ENCODE peak calls at places on chromosomes 7 and 10, in six cellular contexts. One of them, this sample, is unnamed.
A peak's percentile ranks its signal among the peaks of the same experiment; 100 is the strongest.

GRCh38 chr7:130441408-130441854 is 615 bp upstream of the CEP41 start:
- DNase-seq in psoas muscle: no peak
- DNase-seq in cardiac muscle cell: peak; percentile 10
- DNase-seq in AG04450: no peak
- DNase-seq in lower lobe of right lung: no peak
- DNase-seq in endothelial cell of umbilical vein: peak; percentile 76
- DNase-seq in this sample: no peak

GRCh38 chr10:12701696-12702095 is 299.8 kb downstream of the CCDC3 start:
- DNase-seq in endothelial cell of umbilical vein: peak; percentile 64
- DNase-seq in AG04450: no peak
- DNase-seq in psoas muscle: no peak
- DNase-seq in cardiac muscle cell: no peak
- DNase-seq in lower lobe of right lung: no peak
- DNase-seq in this sample: no peak

GRCh38 chr10:68598978-68599753 is 39.0 kb downstream of the TET1 start:
- DNase-seq in cardiac muscle cell: peak; percentile 50
- DNase-seq in AG04450: peak; percentile 32
- DNase-seq in endothelial cell of umbilical vein: no peak
- DNase-seq in lower lobe of right lung: no peak
- DNase-seq in psoas muscle: peak; percentile 65
- DNase-seq in this sample: no peak

GRCh38 chr7:99740573-99741437 is 5.8 kb upstream of the CYP3A7 start:
- DNase-seq in psoas muscle: no peak
- DNase-seq in endothelial cell of umbilical vein: no peak
- DNase-seq in lower lobe of right lung: no peak
- DNase-seq in AG04450: no peak
- DNase-seq in cardiac muscle cell: no peak
- DNase-seq in this sample: no peak

GRCh38 chr7:103689262-103689661 is 243.3 kb upstream of the SLC26A5 start:
- DNase-seq in endothelial cell of umbilical vein: no peak
- DNase-seq in lower lobe of right lung: no peak
- DNase-seq in psoas muscle: no peak
- DNase-seq in cardiac muscle cell: no peak
- DNase-seq in AG04450: no peak
- DNase-seq in this sample: no peak

GRCh38 chr10:122310311-122311050 is 39.4 kb downstream of the BTBD16 start:
- DNase-seq in lower lobe of right lung: no peak
- DNase-seq in AG04450: no peak
- DNase-seq in psoas muscle: no peak
- DNase-seq in cardiac muscle cell: no peak
- DNase-seq in endothelial cell of umbilical vein: peak; percentile 98
- DNase-seq in this sample: no peak

GRCh38 chr10:96275685-96276418 is 4.5 kb upstream of the BLNK start:
- DNase-seq in AG04450: no peak
- DNase-seq in lower lobe of right lung: peak; percentile 51
- DNase-seq in endothelial cell of umbilical vein: no peak
- DNase-seq in cardiac muscle cell: no peak
- DNase-seq in psoas muscle: no peak
- DNase-seq in this sample: no peak

GRCh38 chr10:43409385-43410109 is 561 bp upstream of the HNRNPF start:
- DNase-seq in psoas muscle: peak; percentile 62
- DNase-seq in lower lobe of right lung: peak; percentile 82
- DNase-seq in endothelial cell of umbilical vein: peak; percentile 28
- DNase-seq in cardiac muscle cell: no peak
- DNase-seq in AG04450: no peak
- DNase-seq in this sample: no peak

GRCh38 chr10:22620140-22620857 is 94.1 kb downstream of the PIP4K2A start:
- DNase-seq in lower lobe of right lung: peak; percentile 73
- DNase-seq in psoas muscle: peak; percentile 72
- DNase-seq in cardiac muscle cell: no peak
- DNase-seq in endothelial cell of umbilical vein: peak; percentile 91
- DNase-seq in AG04450: peak; percentile 80
- DNase-seq in this sample: peak; percentile 60

GRCh38 chr10:110647136-110647430 is 2.9 kb downstream of the RBM20 start:
- DNase-seq in lower lobe of right lung: no peak
- DNase-seq in AG04450: no peak
- DNase-seq in psoas muscle: no peak
- DNase-seq in cardiac muscle cell: no peak
- DNase-seq in endothelial cell of umbilical vein: no peak
- DNase-seq in this sample: no peak

DNA sequence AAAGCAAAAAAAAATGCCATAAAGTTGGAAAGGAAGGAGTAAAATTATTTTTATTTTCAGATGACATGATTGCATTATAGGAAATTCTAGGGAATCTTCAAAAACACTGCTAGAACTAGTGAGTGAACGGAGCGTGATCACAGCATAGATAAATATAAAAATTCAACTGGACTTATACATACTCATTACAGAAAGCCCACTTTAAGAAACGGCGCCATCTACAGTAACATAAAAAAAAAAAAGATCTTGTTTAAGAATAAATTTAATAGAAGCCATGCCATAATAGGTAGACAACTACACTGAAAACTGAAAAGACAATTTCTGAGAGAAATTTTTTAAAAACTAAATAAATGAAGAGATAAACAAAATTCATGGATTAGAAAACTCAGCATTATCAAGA is 623.1 kb upstream of the MGMT start:
- DNase-seq in endothelial cell of umbilical vein: no peak
- DNase-seq in psoas muscle: no peak
- DNase-seq in cardiac muscle cell: peak; percentile 26
- DNase-seq in lower lobe of right lung: no peak
- DNase-seq in AG04450: no peak
- DNase-seq in this sample: no peak
- TF ChIP-seq CTCF in endothelial cell of umbilical vein: no peak
- TF ChIP-seq CTCF in psoas muscle: no peak
- TF ChIP-seq CTCF in cardiac muscle cell: peak; percentile 17
- TF ChIP-seq CTCF in lower lobe of right lung: no peak
- TF ChIP-seq CTCF in AG04450: no peak
- TF ChIP-seq CTCF in this sample: no peak

GRCh38 chr10:100000109-100000502 is 9.6 kb downstream of the DNMBP start:
- DNase-seq in lower lobe of right lung: no peak
- DNase-seq in endothelial cell of umbilical vein: no peak
- DNase-seq in cardiac muscle cell: no peak
- DNase-seq in AG04450: no peak
- DNase-seq in psoas muscle: no peak
- DNase-seq in this sample: no peak
- H3K27ac ChIP-seq in lower lobe of right lung: no peak overlapping the region
- H3K27ac ChIP-seq in endothelial cell of umbilical vein: no peak overlapping the region
- H3K27ac ChIP-seq in cardiac muscle cell: peak overlapping the region; percentile 90
- H3K27ac ChIP-seq in AG04450: no peak overlapping the region
- H3K27ac ChIP-seq in psoas muscle: peak overlapping the region; percentile 80
- H3K27ac ChIP-seq in this sample: no peak overlapping the region

GRCh38 chr7:149717481-149717880 is 55.9 kb downstream of the ZNF467 start:
- DNase-seq in cardiac muscle cell: no peak
- DNase-seq in endothelial cell of umbilical vein: no peak
- DNase-seq in AG04450: no peak
- DNase-seq in lower lobe of right lung: no peak
- DNase-seq in psoas muscle: no peak
- DNase-seq in this sample: no peak

GRCh38 chr7:149714910-149715471 is 58.4 kb downstream of the ZNF467 start:
- DNase-seq in lower lobe of right lung: peak; percentile 61
- DNase-seq in cardiac muscle cell: no peak
- DNase-seq in endothelial cell of umbilical vein: peak; percentile 30
- DNase-seq in psoas muscle: no peak
- DNase-seq in AG04450: no peak
- DNase-seq in this sample: no peak

GRCh38 chr7:149715476-149715875 is 57.9 kb downstream of the ZNF467 start:
- DNase-seq in psoas muscle: no peak
- DNase-seq in AG04450: no peak
- DNase-seq in cardiac muscle cell: no peak
- DNase-seq in lower lobe of right lung: peak; percentile 26
- DNase-seq in endothelial cell of umbilical vein: no peak
- DNase-seq in this sample: no peak

GRCh38 chr7:149716932-149717307 is 56.5 kb downstream of the ZNF467 start:
- DNase-seq in psoas muscle: no peak
- DNase-seq in lower lobe of right lung: no peak
- DNase-seq in cardiac muscle cell: no peak
- DNase-seq in AG04450: no peak
- DNase-seq in endothelial cell of umbilical vein: no peak
- DNase-seq in this sample: no peak

DNA sequence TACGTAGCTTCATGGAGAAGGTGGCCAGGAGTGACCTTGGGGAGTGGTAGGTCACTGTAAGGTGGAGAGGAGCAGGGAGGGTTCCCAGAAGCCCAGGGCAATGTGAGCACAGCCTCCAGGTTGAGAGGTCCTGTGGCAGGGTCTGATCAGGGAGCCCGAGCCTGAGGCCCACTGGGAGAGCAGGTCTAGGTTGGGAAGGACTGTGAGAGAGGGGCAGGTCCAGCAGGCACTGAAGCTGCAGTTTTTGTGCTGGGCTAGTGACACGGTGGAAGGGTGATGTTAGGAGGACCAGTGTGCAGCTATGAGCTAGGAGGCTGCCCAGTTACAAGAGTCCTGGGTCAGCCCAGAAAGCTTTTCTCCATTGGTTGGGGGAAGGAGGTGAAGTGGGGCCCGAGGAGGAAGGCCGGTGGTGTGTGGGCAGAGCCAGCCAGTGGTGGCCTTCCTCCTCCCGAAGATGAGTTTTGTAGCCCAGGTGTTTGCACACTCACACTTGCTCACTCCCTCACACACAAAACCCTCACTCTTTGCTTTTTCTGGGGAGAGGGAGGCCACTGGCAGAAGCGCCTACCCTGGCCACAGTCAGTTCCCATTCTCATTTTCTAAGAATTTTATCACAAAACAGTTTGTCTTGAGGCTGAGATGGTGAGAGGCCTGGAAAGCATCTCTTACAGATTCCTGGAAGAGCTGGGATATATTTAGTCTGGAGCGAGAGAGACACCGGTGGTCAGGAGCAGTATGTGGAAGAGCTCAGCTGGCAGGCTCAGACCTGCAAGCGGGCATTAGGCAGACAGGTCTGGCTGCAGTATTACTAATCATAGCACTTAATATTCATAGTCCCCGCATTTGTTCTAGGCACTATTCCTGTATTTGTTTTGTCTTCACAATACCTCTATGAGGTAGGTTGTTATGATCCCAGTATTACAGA is 57.1 kb downstream of the ZNF467 start:
- DNase-seq in lower lobe of right lung: no peak
- DNase-seq in cardiac muscle cell: peak; percentile 33
- DNase-seq in AG04450: no peak
- DNase-seq in psoas muscle: no peak
- DNase-seq in endothelial cell of umbilical vein: no peak
- DNase-seq in this sample: no peak
- H3K4me3 ChIP-seq in lower lobe of right lung: no peak overlapping the region
- H3K4me3 ChIP-seq in cardiac muscle cell: peak overlapping the region; percentile 68
- H3K4me3 ChIP-seq in AG04450: peak overlapping the region; percentile 77
- H3K4me3 ChIP-seq in psoas muscle: peak overlapping the region; percentile 86
- H3K4me3 ChIP-seq in endothelial cell of umbilical vein: no peak overlapping the region
- H3K4me3 ChIP-seq in this sample: no peak overlapping the region

GRCh38 chr7:12687213-12688171 is at the start of gene ARL4A:
- DNase-seq in lower lobe of right lung: peak; percentile 99
- DNase-seq in cardiac muscle cell: peak; percentile 100
- DNase-seq in endothelial cell of umbilical vein: peak; percentile 99
- DNase-seq in psoas muscle: peak; percentile 98
- DNase-seq in AG04450: peak; percentile 96
- DNase-seq in this sample: peak; percentile 99

GRCh38 chr7:12686894-12687212 is 580 bp upstream of the ARL4A start:
- DNase-seq in AG04450: no peak
- DNase-seq in cardiac muscle cell: no peak
- DNase-seq in endothelial cell of umbilical vein: no peak
- DNase-seq in psoas muscle: no peak
- DNase-seq in lower lobe of right lung: no peak
- DNase-seq in this sample: no peak

GRCh38 chr7:12684733-12685132 is 2.7 kb upstream of the ARL4A start:
- DNase-seq in endothelial cell of umbilical vein: no peak
- DNase-seq in psoas muscle: no peak
- DNase-seq in cardiac muscle cell: no peak
- DNase-seq in AG04450: no peak
- DNase-seq in lower lobe of right lung: no peak
- DNase-seq in this sample: no peak

GRCh38 chr7:12685550-12685949 is 1.9 kb upstream of the ARL4A start:
- DNase-seq in AG04450: no peak
- DNase-seq in endothelial cell of umbilical vein: peak; percentile 70
- DNase-seq in psoas muscle: no peak
- DNase-seq in cardiac muscle cell: peak; percentile 29
- DNase-seq in lower lobe of right lung: no peak
- DNase-seq in this sample: no peak

DNA sequence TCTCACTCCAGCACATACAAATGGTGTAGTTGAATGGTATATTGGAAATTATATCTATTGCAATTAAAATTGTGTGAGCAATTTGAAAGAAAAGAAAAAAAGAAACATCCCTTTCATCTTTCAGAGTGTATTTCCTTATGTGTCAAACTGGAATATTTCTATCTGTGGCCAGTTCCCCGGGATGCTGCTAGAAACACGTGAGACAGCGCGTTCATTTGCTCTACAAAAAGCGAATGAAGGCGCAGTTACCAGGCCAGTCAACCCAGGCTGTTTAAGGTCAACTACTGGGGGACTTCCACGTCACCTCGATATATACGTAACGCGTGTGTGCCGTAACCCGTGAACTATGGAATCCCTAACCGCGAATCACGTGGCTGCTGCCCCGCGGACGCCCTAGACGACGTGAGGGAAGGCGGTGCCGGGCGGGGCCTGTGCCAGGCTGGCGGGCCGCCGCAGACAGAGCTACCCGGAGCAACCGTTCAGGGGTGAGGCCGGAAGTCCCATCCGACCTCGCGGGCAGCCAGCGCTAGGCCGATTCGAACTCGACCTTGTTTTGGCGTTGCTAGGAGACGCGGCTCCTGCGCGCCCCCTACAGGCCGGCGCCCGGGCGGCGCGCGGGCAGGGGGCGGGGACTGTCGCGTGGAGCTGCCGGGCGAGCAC is 1.1 kb upstream of the ARL4A start:
- DNase-seq in psoas muscle: peak; percentile 94
- DNase-seq in cardiac muscle cell: peak; percentile 88
- DNase-seq in endothelial cell of umbilical vein: peak; percentile 90
- DNase-seq in lower lobe of right lung: peak; percentile 98
- DNase-seq in AG04450: peak; percentile 49
- DNase-seq in this sample: peak; percentile 76
- TF ChIP-seq CTCF in psoas muscle: peak; percentile 89
- TF ChIP-seq CTCF in cardiac muscle cell: peak; percentile 68
- TF ChIP-seq CTCF in endothelial cell of umbilical vein: peak; percentile 96
- TF ChIP-seq CTCF in lower lobe of right lung: peak; percentile 90
- TF ChIP-seq CTCF in AG04450: peak; percentile 67
- TF ChIP-seq CTCF in this sample: peak; percentile 100

GRCh38 chr7:80481196-80481884 is 30.5 kb downstream of the GNAT3 start:
- DNase-seq in lower lobe of right lung: no peak
- DNase-seq in cardiac muscle cell: no peak
- DNase-seq in endothelial cell of umbilical vein: no peak
- DNase-seq in psoas muscle: no peak
- DNase-seq in AG04450: no peak
- DNase-seq in this sample: no peak

GRCh38 chr7:80480566-80480965 is 31.3 kb downstream of the GNAT3 start:
- DNase-seq in AG04450: no peak
- DNase-seq in endothelial cell of umbilical vein: no peak
- DNase-seq in psoas muscle: no peak
- DNase-seq in cardiac muscle cell: no peak
- DNase-seq in lower lobe of right lung: no peak
- DNase-seq in this sample: no peak

GRCh38 chr7:80478683-80479082 is 33.2 kb downstream of the GNAT3 start:
- DNase-seq in psoas muscle: no peak
- DNase-seq in lower lobe of right lung: no peak
- DNase-seq in cardiac muscle cell: no peak
- DNase-seq in AG04450: no peak
- DNase-seq in endothelial cell of umbilical vein: no peak
- DNase-seq in this sample: no peak

GRCh38 chr7:80472491-80473200 is 39.2 kb downstream of the GNAT3 start:
- DNase-seq in AG04450: no peak
- DNase-seq in lower lobe of right lung: no peak
- DNase-seq in cardiac muscle cell: no peak
- DNase-seq in psoas muscle: no peak
- DNase-seq in endothelial cell of umbilical vein: no peak
- DNase-seq in this sample: no peak

GRCh38 chr7:80475383-80475782 is 36.5 kb downstream of the GNAT3 start:
- DNase-seq in psoas muscle: no peak
- DNase-seq in AG04450: no peak
- DNase-seq in lower lobe of right lung: no peak
- DNase-seq in cardiac muscle cell: no peak
- DNase-seq in endothelial cell of umbilical vein: no peak
- DNase-seq in this sample: no peak
- H3K27ac ChIP-seq in psoas muscle: no peak overlapping the region
- H3K27ac ChIP-seq in AG04450: no peak overlapping the region
- H3K27ac ChIP-seq in lower lobe of right lung: no peak overlapping the region
- H3K27ac ChIP-seq in cardiac muscle cell: no peak overlapping the region
- H3K27ac ChIP-seq in endothelial cell of umbilical vein: no peak overlapping the region
- H3K27ac ChIP-seq in this sample: no peak overlapping the region

This sample was measured in tibial nerve.